ENCODE peak calls at places on chromosome 6, in ten cellular contexts. L, S, I, Z, K, F, B, X, W and D are unnamed samples.

GRCh38 chr6:109351231-109352132 is 30.8 kb downstream of the CD164 start:
- DNase-seq in I (no peak), L (no peak), W (no peak), Z (peak; percentile 38), X (no peak), B (no peak), K (peak; percentile 33), F (no peak), S (no peak), D (no peak)

GRCh38 chr6:63307581-63308246 is 12.1 kb downstream of the LGSN start:
- DNase-seq in F (peak; percentile 40), W (no peak), K (peak; percentile 78), X (no peak), L (peak; percentile 64), B (peak; percentile 39), S (no peak), I (no peak), Z (peak; percentile 52), D (no peak)

GRCh38 chr6:45507156-45507555 is 129.4 kb upstream of the SUPT3H start:
- DNase-seq in L (peak; percentile 13), S (no peak), B (no peak), Z (peak; percentile 92), X (no peak), F (no peak), I (no peak), K (no peak), W (no peak), D (no peak)

GRCh38 chr6:138538390-138539031 is 39.2 kb upstream of the NHSL1 start:
- DNase-seq in L (peak; percentile 83), K (peak; percentile 17), X (no peak), B (no peak), W (no peak), S (no peak), F (peak; percentile 51), Z (no peak), I (peak; percentile 52), D (no peak)

GRCh38 chr6:12749531-12750379 is 33.2 kb downstream of the PHACTR1 start:
- DNase-seq in W (peak; percentile 43), X (no peak), Z (no peak), S (no peak), F (no peak), I (peak; percentile 6), B (no peak), L (no peak), K (no peak), D (no peak)

GRCh38 chr6:118197539-118197938 is 290.5 kb downstream of the SLC35F1 start:
- DNase-seq in S (no peak), B (no peak), L (no peak), Z (no peak), K (no peak), W (no peak), I (no peak), X (no peak), F (no peak), D (no peak)

GRCh38 chr6:89239338-89239737 is 22.2 kb upstream of the GABRR1 start:
- DNase-seq in X (no peak), B (no peak), F (no peak), W (no peak), Z (no peak), L (no peak), K (peak; percentile 15), I (no peak), S (no peak), D (no peak)

GRCh38 chr6:14131579-14131978 is 14.0 kb downstream of the CD83 start:
- DNase-seq in X (no peak), B (no peak), Z (no peak), F (no peak), K (no peak), W (no peak), I (no peak), S (no peak), L (no peak), D (no peak)

GRCh38 chr6:159943101-159943632 is 25.7 kb upstream of the IGF2R start:
- DNase-seq in Z (peak; percentile 25), L (peak; percentile 23), B (no peak), F (peak; percentile 60), S (no peak), X (no peak), I (no peak), K (peak; percentile 86), W (no peak), D (no peak)

GRCh38 chr6:138647006-138647405 is 126.6 kb upstream of the CCDC28A start:
- DNase-seq in I (no peak), X (no peak), L (peak; percentile 56), F (peak; percentile 73), Z (peak; percentile 18), K (peak; percentile 91), W (no peak), B (no peak), S (no peak), D (no peak)

GRCh38 chr6:79589701-79590100 is 41.4 kb upstream of the SH3BGRL2 start:
- DNase-seq in B (no peak), K (no peak), F (no peak), S (no peak), Z (no peak), I (no peak), W (no peak), L (no peak), X (no peak), D (no peak)

GRCh38 chr6:11218077-11218392 is 14.4 kb downstream of the NEDD9 start:
- DNase-seq in F (no peak), S (no peak), B (no peak), W (no peak), Z (no peak), L (no peak), I (no peak), X (no peak), K (peak; percentile 21), D (no peak)

GRCh38 chr6:107679457-107679856 is 144.7 kb downstream of the SCML4 start:
- DNase-seq in Z (no peak), X (no peak), W (no peak), B (no peak), F (no peak), L (peak; percentile 83), I (no peak), K (peak; percentile 89), S (no peak), D (no peak)

GRCh38 chr6:38571721-38572120 is 68.0 kb downstream of the BTBD9 start:
- DNase-seq in W (no peak), S (no peak), B (no peak), F (no peak), L (no peak), K (no peak), Z (no peak), X (no peak), I (no peak), D (no peak)

GRCh38 chr6:124319410-124319809 is 515.7 kb downstream of the NKAIN2 start:
- DNase-seq in K (no peak), S (no peak), L (no peak), B (no peak), W (no peak), X (no peak), Z (no peak), F (no peak), I (no peak), D (no peak)

DNA sequence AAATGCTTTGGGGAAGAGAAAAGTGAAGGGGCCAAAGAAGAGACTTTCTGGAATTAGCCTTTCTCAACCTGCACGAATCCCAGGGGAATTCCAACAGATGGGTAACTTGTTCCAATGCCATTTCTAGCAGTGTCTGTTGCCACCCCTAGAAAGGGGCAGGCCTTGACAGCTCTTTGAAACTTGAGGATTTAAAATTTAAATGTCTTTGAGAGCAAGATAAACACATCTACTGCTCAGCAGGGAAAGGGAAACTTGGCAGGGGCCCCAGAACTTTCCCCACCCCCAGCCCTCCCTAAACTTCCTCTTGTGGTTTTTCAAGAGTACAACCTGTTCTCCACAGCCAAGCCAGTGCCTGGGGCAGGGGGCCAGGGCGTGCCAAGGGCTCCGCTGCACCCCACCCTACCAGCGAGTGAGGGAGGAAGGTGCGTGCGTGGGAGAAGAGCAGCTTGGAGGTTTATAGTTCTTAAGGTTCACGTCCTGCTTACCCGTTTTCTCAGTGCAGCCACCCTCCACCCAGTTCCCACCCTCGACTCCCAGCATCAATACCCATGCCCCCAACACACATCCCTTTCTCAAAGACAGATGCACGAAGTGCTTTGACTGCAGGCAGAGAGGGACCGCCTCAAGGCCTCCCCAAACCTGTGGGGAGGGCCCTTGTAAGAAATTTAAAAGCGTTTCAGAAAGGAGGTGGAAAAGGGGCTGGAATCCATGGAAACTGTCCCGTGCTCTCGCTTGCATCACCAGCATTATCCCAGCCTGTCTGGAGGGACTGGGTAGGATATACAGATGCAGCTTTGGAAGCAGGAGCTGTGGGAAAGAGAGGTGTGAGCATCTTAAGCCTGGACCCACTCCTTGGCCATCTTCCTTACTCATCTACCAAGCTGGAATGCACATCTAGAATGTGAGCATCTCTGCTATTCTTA is 4.5 kb upstream of the TAF8 start:
- DNase-seq in B (no peak), X (peak; percentile 97), Z (peak; percentile 88), W (no peak), F (peak; percentile 97), K (peak; percentile 92), L (peak; percentile 73), I (peak; percentile 90), S (peak; percentile 54), D (peak; percentile 97)
- H3K4me3 ChIP-seq in B (peak overlapping the region; percentile 14), X (peak overlapping the region; percentile 87), Z (no peak overlapping the region), W (no peak overlapping the region), F (peak overlapping the region; percentile 14), K (peak overlapping the region; percentile 17), L (no peak overlapping the region), I (peak overlapping the region; percentile 75), S (peak overlapping the region; percentile 89), D (peak overlapping the region; percentile 7)

DNA sequence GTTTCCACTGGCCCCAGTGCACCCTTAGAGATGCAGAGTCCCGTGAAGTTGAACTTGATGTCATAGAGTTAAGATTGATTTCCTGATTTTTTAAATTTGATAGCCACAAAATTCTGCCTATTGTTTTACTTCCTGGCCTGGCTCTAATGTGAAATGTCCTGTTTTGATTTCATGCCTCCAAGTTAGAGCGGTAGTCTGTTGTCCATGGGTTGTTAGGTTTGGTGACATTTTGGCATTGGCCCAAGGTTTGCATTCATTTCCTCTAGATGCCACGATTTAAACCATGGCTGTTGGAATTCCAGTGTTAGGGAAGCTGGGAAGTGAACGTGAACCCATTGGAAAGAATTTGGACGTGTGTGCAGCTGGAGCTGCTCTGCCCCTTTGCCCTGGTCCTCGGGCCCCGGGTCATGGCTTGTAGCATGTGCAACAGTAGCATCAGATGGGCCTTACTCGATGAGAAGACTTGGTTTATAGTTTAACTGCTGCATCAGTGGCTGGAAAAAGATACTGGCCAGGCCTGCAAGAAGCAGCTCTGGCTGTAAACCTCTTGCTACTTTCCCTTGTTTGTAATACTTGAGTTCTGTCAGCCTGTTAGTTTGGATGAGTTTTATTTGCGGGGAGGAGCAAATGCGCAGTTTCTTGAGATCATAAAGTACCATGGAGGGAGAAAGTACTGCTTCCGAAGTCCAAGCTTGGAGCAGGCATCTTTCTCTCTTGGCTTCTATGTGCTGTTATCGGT is 121.5 kb upstream of the CLDN20 start:
- DNase-seq in Z (no peak), W (no peak), X (no peak), L (no peak), F (peak; percentile 19), B (no peak), I (no peak), K (no peak), S (no peak), D (no peak)
- H3K4me3 ChIP-seq in Z (no peak overlapping the region), W (no peak overlapping the region), X (no peak overlapping the region), L (no peak overlapping the region), F (no peak overlapping the region), B (no peak overlapping the region), I (no peak overlapping the region), K (no peak overlapping the region), S (peak overlapping the region; percentile 82), D (no peak overlapping the region)

GRCh38 chr6:1802495-1803395 is 193.0 kb downstream of the FOXC1 start:
- DNase-seq in W (no peak), X (no peak), S (no peak), F (no peak), L (no peak), K (no peak), I (no peak), B (no peak), Z (no peak), D (no peak)
- H3K4me3 ChIP-seq in W (no peak overlapping the region), X (no peak overlapping the region), S (no peak overlapping the region), F (no peak overlapping the region), L (no peak overlapping the region), K (no peak overlapping the region), I (no peak overlapping the region), B (no peak overlapping the region), Z (no peak overlapping the region), D (no peak overlapping the region)

GRCh38 chr6:163418273-163419029 is 3.9 kb downstream of the QKI start:
- DNase-seq in Z (no peak), F (no peak), W (no peak), X (no peak), B (no peak), S (no peak), K (peak; percentile 30), I (no peak), L (no peak), D (no peak)
- H3K4me3 ChIP-seq in Z (peak overlapping the region; percentile 5), F (peak overlapping the region; percentile 9), W (no peak overlapping the region), X (peak overlapping the region; percentile 83), B (peak overlapping the region; percentile 15), S (no peak overlapping the region), K (no peak overlapping the region), I (peak overlapping the region; percentile 89), L (peak overlapping the region; percentile 27), D (no peak overlapping the region)